ENCODE peak calls at places on chromosomes 13 and 19, in seven cellular contexts. P is suprapubic skin, S is K562, R is SK-N-SH, C is stomach, L is tibial nerve, X is A549. Z is an unnamed sample.

GRCh38 chr13:101343128-101343787 is 73.0 kb downstream of the NALCN start:
- DNase-seq in P (no peak), S (no peak), R (no peak), C (no peak), L (no peak), X (no peak), Z (no peak)

GRCh38 chr13:99987180-99988047 is 5.8 kb downstream of the ZIC2 start:
- DNase-seq in P (no peak), S (no peak), R (peak; percentile 32), C (no peak), L (no peak), X (no peak), Z (no peak)

GRCh38 chr13:106619688-106620555 is 52.0 kb upstream of the ARGLU1 start:
- DNase-seq in P (no peak), S (peak; percentile 37), R (peak; percentile 70), C (no peak), L (no peak), X (peak; percentile 15), Z (no peak)

GRCh38 chr13:94411747-94412146 is 67.7 kb downstream of the DCT start:
- DNase-seq in P (no peak), S (no peak), R (no peak), C (no peak), L (no peak), X (no peak), Z (no peak)

GRCh38 chr13:113926951-113927660 is 46.8 kb downstream of the C13orf46 start:
- DNase-seq in P (peak; percentile 78), S (no peak), R (peak; percentile 66), C (peak; percentile 23), L (peak; percentile 14), X (no peak), Z (no peak)

GRCh38 chr19:38266981-38267597 is 2.7 kb downstream of the SPINT2 start:
- DNase-seq in P (no peak), S (peak; percentile 53), R (no peak), C (no peak), L (no peak), X (peak; percentile 68), Z (no peak)

GRCh38 chr13:29471551-29471950 is 123.9 kb downstream of the SLC7A1 start:
- DNase-seq in P (no peak), S (no peak), R (no peak), C (no peak), L (no peak), X (no peak), Z (no peak)

GRCh38 chr13:20654156-20654555 is 49.3 kb upstream of the IL17D start:
- DNase-seq in P (no peak), S (no peak), R (no peak), C (no peak), L (no peak), X (no peak), Z (no peak)

GRCh38 chr13:42777476-42777875 is 3.9 kb upstream of the FAM216B start:
- DNase-seq in P (no peak), S (no peak), R (no peak), C (no peak), L (no peak), X (no peak), Z (no peak)

GRCh38 chr13:99352351-99353271 is 45.4 kb upstream of the GPR183 start:
- DNase-seq in P (no peak), S (no peak), R (no peak), C (no peak), L (no peak), X (no peak), Z (no peak)

GRCh38 chr13:20993661-20994440 is 67.5 kb downstream of the LATS2 start:
- DNase-seq in P (peak; percentile 40), S (peak; percentile 59), R (no peak), C (no peak), L (no peak), X (no peak), Z (no peak)

GRCh38 chr13:101875717-101876393 is 423.4 kb downstream of the ITGBL1 start:
- DNase-seq in P (no peak), S (no peak), R (no peak), C (no peak), L (no peak), X (no peak), Z (no peak)

GRCh38 chr13:49046534-49046933 is 70.8 kb downstream of the FNDC3A start:
- DNase-seq in P (no peak), S (no peak), R (no peak), C (no peak), L (no peak), X (no peak), Z (no peak)

GRCh38 chr13:100334209-100334608 is 245.3 kb downstream of the PCCA start:
- DNase-seq in P (no peak), S (no peak), R (no peak), C (no peak), L (no peak), X (no peak), Z (no peak)

GRCh38 chr19:43524922-43525835 is 1.8 kb downstream of the ETHE1 start:
- DNase-seq in P (peak; percentile 86), S (no peak), R (no peak), C (peak; percentile 65), L (peak; percentile 31), X (peak; percentile 71), Z (peak; percentile 75)

GRCh38 chr19:17788632-17789031 is 6.3 kb upstream of the B3GNT3 start:
- DNase-seq in P (no peak), S (no peak), R (no peak), C (no peak), L (no peak), X (no peak), Z (no peak)

GRCh38 chr13:97231118-97231831 is 9.1 kb downstream of the MBNL2 start:
- DNase-seq in P (no peak), S (no peak), R (no peak), C (no peak), L (no peak), X (no peak), Z (no peak)

GRCh38 chr13:73672492-73672891 is 461.7 kb downstream of the KLF12 start:
- DNase-seq in P (no peak), S (no peak), R (no peak), C (no peak), L (no peak), X (no peak), Z (no peak)

GRCh38 chr19:4712771-4713170 is 10.9 kb downstream of the DPP9 start:
- DNase-seq in P (no peak), S (no peak), R (peak; percentile 18), C (no peak), L (no peak), X (no peak), Z (no peak)

GRCh38 chr19:6396305-6396704 is 3.3 kb upstream of the GTF2F1 start:
- DNase-seq in P (no peak), S (no peak), R (no peak), C (no peak), L (no peak), X (no peak), Z (no peak)

GRCh38 chr13:64672751-64673150 is 2557.4 kb downstream of the PCDH9 start:
- DNase-seq in P (no peak), S (no peak), R (no peak), C (no peak), L (no peak), X (no peak), Z (no peak)

GRCh38 chr13:67557642-67558241 is 327.6 kb upstream of the PCDH9 start:
- DNase-seq in P (no peak), S (no peak), R (no peak), C (no peak), L (no peak), X (no peak), Z (no peak)

GRCh38 chr13:46951516-46951915 is 54.7 kb upstream of the HTR2A start:
- DNase-seq in P (no peak), S (no peak), R (no peak), C (no peak), L (no peak), X (no peak), Z (no peak)
- TF ChIP-seq EP300 in P (no peak), S (no peak), R (peak; percentile 35), C (no peak), L (no peak), X (no peak), Z (no peak)

GRCh38 chr19:58440556-58440955 is 603 bp upstream of the ZNF132 start:
- DNase-seq in P (no peak), S (no peak), R (no peak), C (no peak), L (no peak), X (no peak), Z (no peak)
- H3K4me1 ChIP-seq in P (peaks cover 18% of the 10 kb centered on the region), S (no peaks in the 10 kb centered on the region), R (no peaks in the 10 kb centered on the region), C (peaks cover 10% of the 10 kb centered on the region), L (peaks cover 7% of the 10 kb centered on the region), X (no peaks in the 10 kb centered on the region), Z (peaks cover 16% of the 10 kb centered on the region)

GRCh38 chr19:53865918-53866696 is 1.6 kb upstream of the MYADM start:
- DNase-seq in P (peak; percentile 92), S (peak; percentile 44), R (peak; percentile 87), C (peak; percentile 71), L (peak; percentile 61), X (peak; percentile 78), Z (peak; percentile 91)

GRCh38 chr19:53865523-53865917 is 2.2 kb upstream of the MYADM start:
- DNase-seq in P (no peak), S (no peak), R (no peak), C (no peak), L (no peak), X (peak; percentile 43), Z (no peak)

GRCh38 chr19:53868892-53869804 is 1.5 kb downstream of the MYADM start:
- DNase-seq in P (peak; percentile 94), S (peak; percentile 94), R (peak; percentile 91), C (peak; percentile 90), L (peak; percentile 71), X (peak; percentile 95), Z (peak; percentile 97)

GRCh38 chr19:53868091-53868891 is 608 bp downstream of the MYADM start:
- DNase-seq in P (peak; percentile 91), S (peak; percentile 59), R (peak; percentile 67), C (peak; percentile 44), L (no peak), X (peak; percentile 91), Z (peak; percentile 89)

GRCh38 chr19:53867225-53868090 is at the start of gene MYADM:
- DNase-seq in P (peak; percentile 99), S (peak; percentile 98), R (peak; percentile 97), C (peak; percentile 99), L (peak; percentile 100), X (peak; percentile 99), Z (peak; percentile 100)
- TF ChIP-seq EP300 in P (no peak), S (no peak), R (no peak), C (no peak), L (peak; percentile 94), X (no peak), Z (peak; percentile 39)

GRCh38 chr13:82717249-82717648 is 1165.0 kb downstream of the SLITRK1 start:
- DNase-seq in P (no peak), S (no peak), R (no peak), C (no peak), L (no peak), X (no peak), Z (no peak)

DNA sequence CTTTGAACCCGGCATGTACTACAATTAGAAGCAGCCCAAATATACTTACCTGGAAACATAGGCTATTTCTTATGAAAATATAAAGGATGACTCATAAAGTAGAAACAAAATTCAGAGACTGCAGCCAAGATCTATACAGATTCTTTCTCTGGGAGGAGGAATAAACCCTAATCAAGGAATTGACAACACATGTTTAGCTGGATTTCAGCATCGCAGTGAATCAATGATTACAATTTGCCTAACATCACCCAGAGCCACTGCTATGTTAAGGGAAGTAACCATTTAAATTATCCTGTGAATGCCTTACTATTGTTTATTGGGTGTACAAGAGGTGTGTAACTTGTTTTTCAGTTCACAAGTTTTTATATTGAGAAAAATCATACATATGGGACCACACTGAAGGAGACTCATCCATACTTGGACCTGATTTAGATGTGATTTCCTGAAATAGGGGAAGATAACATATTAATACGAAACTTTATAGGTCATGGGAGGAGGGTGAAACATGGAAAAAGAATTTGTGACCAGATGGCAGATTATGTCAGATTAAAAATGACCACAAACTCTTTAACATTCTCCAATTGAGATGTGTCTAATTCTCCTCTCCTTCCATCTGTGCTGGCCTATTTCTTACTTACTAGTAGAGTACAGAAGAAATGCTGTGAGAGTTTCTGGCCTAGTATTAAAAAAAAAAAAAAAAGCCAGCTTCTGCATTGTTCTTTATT is 1168.4 kb downstream of the SLITRK1 start:
- DNase-seq in P (no peak), S (no peak), R (no peak), C (no peak), L (no peak), X (no peak), Z (no peak)
- H3K4me1 ChIP-seq in P (no peaks in the 10 kb centered on the region), S (no peaks in the 10 kb centered on the region), R (no peaks in the 10 kb centered on the region), C (no peaks in the 10 kb centered on the region), L (no peaks in the 10 kb centered on the region), X (no peaks in the 10 kb centered on the region), Z (no peaks in the 10 kb centered on the region)

Z was measured in sigmoid colon.